ENCODE peak calls at places on chromosomes 2 and 18, in nine cellular contexts. M, A, C, N, X, H, U, O and V are unnamed samples. For H3K9me3, the result is how much of the 10 kb centered on the place peaks cover.

GRCh38 chr18:57029761-57030160 is 117.1 kb upstream of the BOD1L2 start:
- DNase-seq in C (no peak), H (no peak), O (no peak), N (no peak), X (no peak), U (no peak), M (no peak), A (no peak), V (no peak)

GRCh38 chr18:61865466-61866165 is 27.2 kb downstream of the RNF152 start:
- DNase-seq in C (no peak), H (peak), M (peak), X (no peak), U (no peak), A (no peak), N (no peak), O (no peak), V (no peak)

GRCh38 chr2:144785253-144785652 is 265.3 kb upstream of the ZEB2 start:
- DNase-seq in O (no peak), H (no peak), M (no peak), C (no peak), U (no peak), A (no peak), X (no peak), N (no peak), V (no peak)

GRCh38 chr2:152471499-152471898 is 136.5 kb downstream of the FMNL2 start:
- DNase-seq in A (no peak), C (no peak), U (no peak), H (no peak), M (no peak), O (no peak), X (no peak), N (no peak), V (no peak)

GRCh38 chr2:232349946-232350635 is 28.5 kb upstream of the ALPP start:
- DNase-seq in O (no peak), C (no peak), M (no peak), U (peak), H (no peak), A (peak), X (no peak), N (no peak), V (no peak)

GRCh38 chr18:12236934-12237832 is 17.0 kb upstream of the CIDEA start:
- DNase-seq in C (peak), X (no peak), M (peak), O (peak), A (no peak), N (no peak), U (peak), H (peak), V (peak)

GRCh38 chr18:79817607-79817998 is 19.9 kb downstream of the KCNG2 start:
- DNase-seq in C (no peak), M (no peak), X (no peak), O (no peak), N (no peak), A (no peak), H (no peak), U (no peak), V (no peak)

GRCh38 chr2:86580560-86580959 is 17.3 kb upstream of the CHMP3 start:
- DNase-seq in N (no peak), C (no peak), H (no peak), X (no peak), O (no peak), U (no peak), A (no peak), M (no peak), V (no peak)

GRCh38 chr2:241773511-241774418 is 2.9 kb upstream of the GAL3ST2 start:
- DNase-seq in N (no peak), C (no peak), H (no peak), U (peak), A (peak), O (no peak), M (no peak), X (no peak), V (no peak)

GRCh38 chr2:212914392-212914791 is 237.0 kb downstream of the IKZF2 start:
- DNase-seq in C (peak), U (no peak), X (no peak), H (peak), A (no peak), M (peak), N (no peak), O (peak), V (no peak)

GRCh38 chr2:45190481-45190880 is 181.2 kb upstream of the SIX2 start:
- DNase-seq in U (no peak), N (no peak), M (peak), X (no peak), C (peak), A (no peak), H (peak), O (no peak), V (no peak)

GRCh38 chr2:238100821-238101771 is 956 bp downstream of the ESPNL start:
- DNase-seq in O (no peak), N (no peak), H (no peak), M (no peak), C (no peak), U (no peak), X (no peak), A (peak), V (no peak)

GRCh38 chr2:221448086-221448856 is 123.8 kb downstream of the EPHA4 start:
- DNase-seq in X (no peak), A (no peak), M (no peak), H (no peak), O (no peak), N (no peak), U (no peak), C (no peak), V (no peak)

GRCh38 chr2:67215214-67215613 is 181.9 kb upstream of the ETAA1 start:
- DNase-seq in X (no peak), M (peak), U (no peak), N (no peak), H (peak), C (peak), O (no peak), A (no peak), V (peak)

GRCh38 chr2:113138428-113139322 is 11.3 kb downstream of the IL1RN start:
- DNase-seq in C (peak), O (peak), U (no peak), H (peak), X (no peak), N (no peak), A (no peak), M (peak), V (peak)

GRCh38 chr2:202378001-202378400 is 1.9 kb downstream of the BMPR2 start:
- DNase-seq in X (no peak), C (no peak), U (no peak), M (peak), A (no peak), N (no peak), H (no peak), O (no peak), V (no peak)

DNA sequence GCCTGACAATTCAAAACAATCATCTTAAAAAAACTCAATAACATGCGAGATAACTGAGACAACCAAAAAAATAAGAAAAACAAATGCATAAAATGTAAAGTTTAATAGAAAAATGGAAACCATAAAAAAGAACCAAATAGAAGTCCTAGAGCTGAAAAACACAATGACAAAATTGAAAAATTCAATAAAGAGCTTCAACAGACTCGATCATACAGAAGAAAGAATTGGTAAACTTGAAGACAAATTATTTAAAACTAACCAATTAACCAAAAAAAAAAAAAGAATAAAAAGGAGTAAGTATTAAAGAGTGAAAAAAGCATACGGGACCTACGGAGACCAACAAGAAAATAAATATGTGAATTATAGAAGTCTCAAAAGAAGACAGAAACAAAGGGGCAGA is 37.7 kb downstream of the GPC1 start:
- DNase-seq in C (no peak), X (no peak), O (no peak), A (no peak), U (no peak), H (no peak), N (no peak), M (no peak), V (no peak)
- H3K9me3 ChIP-seq in C (under half), X (under half), O (under half), A (under half), U (under half), H (under half), N (under half), M (under half), V (under half)

DNA sequence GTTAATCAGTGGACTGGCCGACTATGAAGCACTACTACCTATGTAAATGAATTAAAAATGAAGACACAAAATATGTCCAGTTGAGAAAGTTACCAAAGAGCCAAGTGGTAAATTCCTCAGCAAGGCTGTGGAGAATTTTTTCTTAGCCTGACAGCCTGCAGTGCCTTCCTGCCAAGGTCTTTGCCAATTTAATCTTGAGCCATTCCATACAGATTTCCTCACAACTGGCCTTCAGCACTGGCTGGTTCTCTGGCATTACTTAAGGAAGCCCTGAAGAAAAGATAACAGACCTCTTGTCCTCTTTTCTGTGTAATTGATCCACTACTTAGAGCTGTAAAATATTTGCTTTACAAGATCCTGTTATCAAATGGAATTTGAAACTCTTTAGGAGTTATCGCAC is 334.2 kb upstream of the LRRTM1 start:
- DNase-seq in X (no peak), C (no peak), N (no peak), H (no peak), U (no peak), O (no peak), A (no peak), M (no peak), V (no peak)
- H3K27ac ChIP-seq in X (no peak), C (no peak), N (no peak), H (no peak), U (no peak), O (no peak), A (no peak), M (no peak), V (no peak)

DNA sequence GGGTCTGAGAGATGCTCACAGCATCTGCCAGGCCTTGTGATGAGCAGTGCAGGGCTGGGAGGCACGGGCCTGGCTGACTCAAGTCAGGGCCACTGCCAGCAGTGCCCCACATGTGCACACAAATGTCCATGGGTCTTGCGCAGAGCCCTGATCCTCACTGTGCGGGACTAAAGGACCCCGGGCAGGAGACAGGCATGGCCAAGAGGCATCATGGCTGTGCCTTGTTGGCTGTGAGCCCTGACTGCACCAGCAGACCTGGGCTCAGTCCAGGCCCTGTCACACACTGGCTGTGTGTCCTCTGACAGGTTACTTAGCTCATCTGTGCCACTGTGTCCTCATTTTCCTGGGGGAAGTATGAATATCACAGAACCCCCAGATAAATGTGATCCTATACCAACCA is 4.0 kb downstream of the KCNIP3 start:
- DNase-seq in A (no peak), N (no peak), H (no peak), M (peak), U (no peak), O (no peak), X (no peak), C (no peak), V (no peak)
- H3K9me3 ChIP-seq in A (under half), N (under half), H (under half), M (under half), U (under half), O (under half), X (under half), C (under half), V (under half)

GRCh38 chr2:9179572-9180201 is 26.9 kb upstream of the ASAP2 start:
- DNase-seq in X (no peak), A (peak), O (no peak), H (peak), U (peak), N (peak), M (peak), C (peak), V (no peak)
- H3K27ac ChIP-seq in X (peak), A (peak), O (peak), H (peak), U (peak), N (peak), M (peak), C (peak), V (peak)

GRCh38 chr2:6231166-6231565 is 539.0 kb downstream of the SOX11 start:
- DNase-seq in O (no peak), M (no peak), X (no peak), U (no peak), C (peak), A (no peak), N (no peak), H (no peak), V (no peak)

GRCh38 chr2:6224267-6224666 is 532.1 kb downstream of the SOX11 start:
- DNase-seq in U (no peak), H (no peak), C (no peak), X (no peak), M (no peak), A (no peak), O (peak), N (no peak), V (no peak)

GRCh38 chr2:6222296-6222695 is 530.1 kb downstream of the SOX11 start:
- DNase-seq in A (no peak), U (no peak), H (no peak), M (no peak), X (no peak), O (no peak), N (no peak), C (no peak), V (no peak)

GRCh38 chr2:6233932-6234331 is 541.7 kb downstream of the SOX11 start:
- DNase-seq in A (no peak), N (no peak), O (no peak), M (no peak), X (no peak), C (no peak), U (no peak), H (no peak), V (no peak)

DNA sequence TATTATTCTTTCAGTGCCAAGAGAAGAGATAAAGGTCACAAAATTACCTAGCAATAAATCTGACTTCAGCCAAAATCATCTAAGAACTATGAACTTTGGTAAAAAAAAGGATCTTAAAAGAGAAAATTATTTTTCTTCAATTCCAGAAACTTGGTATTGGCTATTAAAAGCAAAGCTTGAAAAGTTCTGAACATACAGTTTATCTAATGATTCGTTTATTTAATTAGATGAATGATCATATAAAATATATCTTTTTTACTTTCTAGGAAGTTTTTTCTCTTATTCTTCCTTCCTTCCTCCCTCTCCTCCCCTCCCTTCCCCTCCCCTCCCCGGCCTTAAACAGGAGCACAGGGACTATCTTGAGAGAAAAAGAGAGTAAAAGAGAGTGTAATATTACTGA is 536.1 kb downstream of the SOX11 start:
- DNase-seq in X (no peak), M (no peak), H (no peak), C (no peak), U (no peak), N (no peak), O (no peak), A (no peak), V (no peak)
- H3K9me3 ChIP-seq in X (under half), M (under half), H (under half), C (under half), U (under half), N (under half), O (under half), A (under half), V (under half)